ENCODE peak calls at places on chromosomes 11 and 22, in eight cellular contexts. J is adrenal gland, O is breast epithelium, Q is A549, X is right lobe of liver, E is heart left ventricle, D is transverse colon, Z is stomach. V is an unnamed sample.

GRCh38 chr11:123197711-123198110 is 2.7 kb upstream of the CLMP start:
- DNase-seq in X (no peak), J (peak), O (no peak), E (no peak), Z (no peak), Q (no peak), D (no peak), V (peak)

GRCh38 chr11:107999759-108000455 is 8.8 kb upstream of the CUL5 start:
- DNase-seq in Z (no peak), J (no peak), Q (peak), E (no peak), D (no peak), O (no peak), X (no peak), V (no peak)

GRCh38 chr11:115222218-115222862 is 281.9 kb downstream of the CADM1 start:
- DNase-seq in X (no peak), E (no peak), J (no peak), Q (peak), O (no peak), Z (no peak), D (peak), V (no peak)

GRCh38 chr22:50522806-50523438 is 2.5 kb downstream of the SCO2 start:
- DNase-seq in X (no peak), O (no peak), J (no peak), Q (no peak), Z (no peak), D (no peak), E (peak), V (no peak)

GRCh38 chr11:119783466-119784400 is 54.7 kb upstream of the NECTIN1 start:
- DNase-seq in O (no peak), X (peak), Z (no peak), Q (no peak), E (peak), J (no peak), D (no peak), V (no peak)

GRCh38 chr11:75246006-75246672 is 5.6 kb downstream of the TPBGL start:
- DNase-seq in X (peak), Z (no peak), E (peak), J (no peak), D (no peak), O (peak), Q (no peak), V (peak)

GRCh38 chr22:47740109-47740805 is 977.8 kb downstream of the TBC1D22A start:
- DNase-seq in D (no peak), E (no peak), O (no peak), Z (no peak), Q (no peak), J (no peak), X (no peak), V (peak)

GRCh38 chr22:50603511-50604255 is 3.1 kb downstream of the MAPK8IP2 start:
- DNase-seq in O (no peak), Q (no peak), D (no peak), E (no peak), J (no peak), Z (no peak), X (no peak), V (no peak)

GRCh38 chr22:17536269-17536668 is 27.0 kb upstream of the SLC25A18 start:
- DNase-seq in X (no peak), D (no peak), Z (no peak), E (peak), O (no peak), Q (no peak), J (no peak), V (peak)

GRCh38 chr11:32972781-32973180 is 42.9 kb upstream of the DEPDC7 start:
- DNase-seq in X (no peak), Q (no peak), Z (no peak), E (no peak), D (no peak), O (no peak), J (no peak), V (no peak)

GRCh38 chr22:31350410-31350863 is 4.3 kb upstream of the PATZ1 start:
- DNase-seq in Q (peak), O (no peak), Z (peak), J (peak), E (no peak), D (peak), X (peak), V (no peak)

GRCh38 chr22:23621082-23621780 is 10.9 kb downstream of the DRICH1 start:
- DNase-seq in Z (no peak), Q (no peak), D (peak), J (no peak), O (no peak), E (no peak), X (no peak), V (peak)

GRCh38 chr11:103480421-103480820 is 371.2 kb downstream of the DYNC2H1 start:
- DNase-seq in J (no peak), D (no peak), Z (no peak), Q (no peak), E (no peak), X (no peak), O (no peak), V (no peak)

GRCh38 chr22:46491936-46492335 is 45.5 kb downstream of the CELSR1 start:
- DNase-seq in J (no peak), Z (peak), O (peak), Q (no peak), E (no peak), X (no peak), D (no peak), V (no peak)

GRCh38 chr22:35589071-35589735 is 27.9 kb downstream of the MB start:
- DNase-seq in D (peak), Z (no peak), E (peak), Q (peak), X (peak), J (peak), O (no peak), V (no peak)

GRCh38 chr11:116774661-116775060 is 1.9 kb upstream of the BUD13 start:
- DNase-seq in E (no peak), Q (no peak), D (no peak), J (no peak), X (no peak), O (no peak), Z (no peak), V (no peak)
- TF ChIP-seq POLR2A in E (no peak), Q (no peak), D (no peak), J (no peak), X (no peak), O (no peak), Z (no peak), V (no peak)

DNA sequence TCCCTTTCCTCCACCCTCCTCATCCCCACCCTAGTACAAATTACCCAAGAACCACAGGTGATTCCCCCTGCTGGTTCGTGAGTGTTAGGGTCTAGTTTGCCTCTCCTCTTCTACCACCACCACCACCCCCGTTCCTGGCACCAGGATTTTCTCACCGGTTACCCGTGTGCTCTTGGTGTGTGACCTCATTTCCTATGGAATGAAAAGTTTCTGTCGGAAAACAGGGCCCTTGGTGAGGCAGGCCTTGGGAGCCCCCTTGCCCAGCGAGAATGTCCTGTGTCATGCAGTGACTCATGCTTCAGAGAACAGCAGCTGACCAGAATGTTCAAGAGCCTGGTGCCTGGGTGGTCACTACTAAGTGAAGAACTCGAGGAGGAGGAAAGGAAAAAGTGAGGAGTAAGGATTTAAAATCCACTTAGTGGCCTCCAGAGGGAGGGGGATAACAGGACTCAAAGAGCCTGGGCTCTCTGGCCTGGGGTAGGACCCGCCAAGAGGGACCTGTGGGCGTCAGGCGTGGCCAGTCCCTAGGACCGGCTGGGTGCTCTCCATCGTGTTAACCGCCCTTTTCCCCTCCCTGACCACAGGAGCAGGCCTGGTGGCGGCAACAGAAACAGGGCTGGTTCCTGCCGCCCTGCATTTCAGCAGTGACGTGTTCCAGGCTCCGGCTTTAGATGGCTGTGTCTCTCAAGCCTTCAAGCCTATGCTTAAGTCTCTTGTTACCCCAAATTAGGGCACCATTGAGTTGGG is 30.2 kb downstream of the C22orf31 start:
- DNase-seq in Q (peak), X (peak), O (no peak), Z (peak), J (peak), D (peak), E (peak), V (peak)
- H3K4me3 ChIP-seq in Q (peak), X (peak), O (peak), Z (peak), J (no peak), D (no peak), E (peak), V (no peak)

GRCh38 chr11:66344550-66345315 is at the start of gene BRMS1:
- DNase-seq in O (peak), E (peak), D (peak), J (peak), X (peak), Z (peak), Q (peak), V (peak)
- TF ChIP-seq POLR2A in O (peak), E (no peak), D (peak), J (peak), X (peak), Z (peak), Q (peak), V (no peak)

GRCh38 chr11:62854825-62855570 is 15.6 kb upstream of the WDR74 start:
- DNase-seq in E (no peak), Q (no peak), J (peak), D (no peak), O (no peak), X (no peak), Z (no peak), V (no peak)

GRCh38 chr11:62858201-62858600 is 18.8 kb upstream of the WDR74 start:
- DNase-seq in J (no peak), Q (no peak), D (no peak), X (no peak), Z (no peak), E (no peak), O (no peak), V (no peak)

GRCh38 chr11:62855571-62856332 is 16.4 kb upstream of the WDR74 start:
- DNase-seq in D (peak), X (peak), O (peak), E (peak), Q (peak), Z (peak), J (peak), V (peak)

GRCh38 chr11:62856333-62856910 is 17.0 kb upstream of the WDR74 start:
- DNase-seq in Z (no peak), Q (no peak), E (no peak), O (no peak), D (no peak), X (no peak), J (no peak), V (no peak)

DNA sequence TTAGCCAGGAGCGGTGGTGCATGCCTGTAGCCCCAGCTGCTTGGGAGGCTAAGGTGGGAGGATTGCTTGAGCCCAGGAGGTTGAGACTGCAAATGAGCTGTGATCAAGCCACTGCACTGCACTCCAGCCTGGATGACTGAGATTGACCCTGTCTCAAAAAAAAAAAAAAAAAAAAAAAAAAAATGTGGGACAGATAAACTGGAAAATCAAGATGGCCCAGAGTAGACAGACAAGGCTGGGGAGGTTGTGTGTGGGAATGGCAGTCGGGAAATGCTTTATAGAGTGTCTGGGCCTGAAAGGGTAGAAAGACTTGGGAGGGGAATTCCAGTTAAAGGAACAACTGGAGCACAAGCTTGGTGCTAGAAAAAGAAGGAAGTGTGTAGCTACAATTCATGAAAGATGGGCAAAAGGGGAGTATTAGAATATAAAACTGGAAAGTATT is 18.2 kb upstream of the WDR74 start:
- DNase-seq in D (no peak), X (no peak), Q (no peak), J (no peak), E (no peak), Z (no peak), O (no peak), V (no peak)
- H3K4me3 ChIP-seq in D (no peak), X (no peak), Q (peak), J (no peak), E (no peak), Z (no peak), O (no peak), V (no peak)

DNA sequence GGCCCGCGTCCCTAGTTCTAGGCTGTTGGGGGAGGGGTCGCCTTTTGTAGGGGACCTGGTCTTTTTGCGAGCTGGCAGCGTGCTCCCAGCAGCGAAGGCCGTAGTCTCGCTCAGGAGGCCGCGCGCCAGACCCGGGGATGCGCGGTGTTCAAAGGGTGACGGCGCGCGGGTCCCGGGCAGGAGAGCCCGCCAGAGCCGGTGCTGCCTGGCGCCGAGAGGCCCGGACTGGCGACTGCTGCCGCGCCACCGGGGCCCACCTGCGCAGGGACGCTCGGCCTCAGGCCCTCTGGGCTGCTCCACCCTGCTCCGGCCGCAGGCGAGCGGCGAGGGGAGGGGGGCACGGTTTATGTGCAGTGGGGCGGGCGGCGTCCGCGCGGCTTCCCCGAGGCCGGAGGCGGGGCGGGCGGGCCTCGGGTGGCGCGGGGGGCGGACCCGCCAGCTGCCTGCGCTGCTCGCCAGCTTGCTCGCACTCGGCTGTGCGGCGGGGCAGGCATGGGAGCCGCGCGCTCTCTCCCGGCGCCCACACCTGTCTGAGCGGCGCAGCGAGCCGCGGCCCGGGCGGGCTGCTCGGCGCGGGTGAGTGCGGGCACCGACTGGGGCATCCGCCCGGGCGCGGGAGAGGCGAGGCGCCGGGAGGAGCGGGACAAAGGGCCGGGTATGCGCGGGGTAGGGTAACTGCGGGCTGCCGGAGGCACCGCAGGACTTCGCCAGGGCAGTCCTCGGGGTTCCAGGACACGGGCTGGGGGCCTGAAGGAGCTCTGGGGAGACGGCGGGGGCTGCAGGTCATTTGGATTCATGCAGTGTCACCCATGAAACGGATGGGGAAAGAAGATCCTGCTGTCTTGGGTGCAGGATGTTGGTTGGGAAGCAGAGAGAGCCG is at the start of gene PRSS23:
- DNase-seq in J (peak), E (peak), Z (peak), Q (peak), O (peak), D (peak), X (peak), V (peak)
- TF ChIP-seq POLR2A in J (peak), E (no peak), Z (no peak), Q (peak), O (no peak), D (peak), X (peak), V (no peak)

GRCh38 chr11:124608146-124608545 is 3.1 kb upstream of the PANX3 start:
- DNase-seq in O (no peak), E (no peak), D (no peak), X (no peak), Z (no peak), J (no peak), Q (no peak), V (no peak)

GRCh38 chr11:124610295-124610694 is 933 bp upstream of the PANX3 start:
- DNase-seq in D (no peak), E (no peak), O (no peak), Z (no peak), Q (no peak), X (no peak), J (no peak), V (no peak)

GRCh38 chr11:124612045-124612444 is 817 bp downstream of the PANX3 start:
- DNase-seq in E (no peak), Z (no peak), Q (no peak), D (no peak), J (no peak), O (no peak), X (no peak), V (no peak)

GRCh38 chr11:124612567-124613245 is 1.5 kb downstream of the PANX3 start:
- DNase-seq in J (no peak), Z (no peak), E (no peak), Q (no peak), D (no peak), O (no peak), X (no peak), V (no peak)

GRCh38 chr11:124611016-124611571 is at the start of gene PANX3:
- DNase-seq in Q (no peak), J (no peak), X (no peak), O (no peak), D (no peak), E (no peak), Z (no peak), V (no peak)
- H3K4me3 ChIP-seq in Q (no peak), J (no peak), X (no peak), O (no peak), D (no peak), E (no peak), Z (no peak), V (no peak)

GRCh38 chr11:57406337-57406904 is 16.0 kb upstream of the PRG2 start:
- DNase-seq in J (no peak), Z (no peak), E (peak), O (no peak), Q (no peak), X (no peak), D (no peak), V (no peak)
- TF ChIP-seq POLR2A in J (no peak), Z (no peak), E (no peak), O (no peak), Q (no peak), X (no peak), D (no peak), V (no peak)